ENCODE peak calls at places on chromosome 5, in ten cellular contexts. One of them, this sample, is unnamed. For H3K4me1, the result is how much of the 10 kb centered on the place peaks cover.

GRCh38 chr5:155092318-155092717 is 78.8 kb downstream of the KIF4B start:
- DNase-seq in A549: no peak
- DNase-seq in SK-N-SH: no peak
- DNase-seq in HCT116: no peak
- DNase-seq in RWPE2: no peak
- DNase-seq in sigmoid colon: no peak
- DNase-seq in PC-3: no peak
- DNase-seq in left lung: no peak
- DNase-seq in uterus: no peak
- DNase-seq in ovary: no peak
- DNase-seq in this sample: no peak

GRCh38 chr5:14977058-14977640 is 105.6 kb upstream of the ANKH start:
- DNase-seq in A549: no peak
- DNase-seq in SK-N-SH: no peak
- DNase-seq in HCT116: no peak
- DNase-seq in RWPE2: no peak
- DNase-seq in sigmoid colon: no peak
- DNase-seq in PC-3: peak
- DNase-seq in left lung: no peak
- DNase-seq in uterus: no peak
- DNase-seq in ovary: no peak
- DNase-seq in this sample: no peak

GRCh38 chr5:167934561-167934971 is 356.9 kb upstream of the WWC1 start:
- DNase-seq in A549: no peak
- DNase-seq in SK-N-SH: no peak
- DNase-seq in HCT116: no peak
- DNase-seq in RWPE2: no peak
- DNase-seq in sigmoid colon: peak
- DNase-seq in PC-3: no peak
- DNase-seq in left lung: no peak
- DNase-seq in uterus: no peak
- DNase-seq in ovary: no peak
- DNase-seq in this sample: peak

GRCh38 chr5:38453506-38453905 is 102.9 kb downstream of the LIFR start:
- DNase-seq in A549: no peak
- DNase-seq in SK-N-SH: no peak
- DNase-seq in HCT116: no peak
- DNase-seq in RWPE2: no peak
- DNase-seq in sigmoid colon: no peak
- DNase-seq in PC-3: no peak
- DNase-seq in left lung: no peak
- DNase-seq in uterus: no peak
- DNase-seq in ovary: no peak
- DNase-seq in this sample: no peak

GRCh38 chr5:23530571-23530970 is 23.2 kb downstream of the PRDM9 start:
- DNase-seq in A549: no peak
- DNase-seq in SK-N-SH: no peak
- DNase-seq in HCT116: no peak
- DNase-seq in RWPE2: no peak
- DNase-seq in sigmoid colon: no peak
- DNase-seq in PC-3: no peak
- DNase-seq in left lung: no peak
- DNase-seq in uterus: no peak
- DNase-seq in ovary: no peak
- DNase-seq in this sample: no peak

GRCh38 chr5:6359941-6360683 is 18.2 kb downstream of the MED10 start:
- DNase-seq in A549: no peak
- DNase-seq in SK-N-SH: peak
- DNase-seq in HCT116: no peak
- DNase-seq in RWPE2: no peak
- DNase-seq in sigmoid colon: no peak
- DNase-seq in PC-3: peak
- DNase-seq in left lung: no peak
- DNase-seq in uterus: no peak
- DNase-seq in ovary: no peak
- DNase-seq in this sample: no peak

GRCh38 chr5:114101153-114101552 is 260.7 kb upstream of the KCNN2 start:
- DNase-seq in A549: peak
- DNase-seq in SK-N-SH: peak
- DNase-seq in HCT116: peak
- DNase-seq in RWPE2: no peak
- DNase-seq in sigmoid colon: no peak
- DNase-seq in PC-3: peak
- DNase-seq in left lung: no peak
- DNase-seq in uterus: no peak
- DNase-seq in ovary: no peak
- DNase-seq in this sample: no peak

GRCh38 chr5:123964916-123965315 is 452.9 kb downstream of the CSNK1G3 start:
- DNase-seq in A549: no peak
- DNase-seq in SK-N-SH: no peak
- DNase-seq in HCT116: no peak
- DNase-seq in RWPE2: no peak
- DNase-seq in sigmoid colon: no peak
- DNase-seq in PC-3: no peak
- DNase-seq in left lung: no peak
- DNase-seq in uterus: no peak
- DNase-seq in ovary: no peak
- DNase-seq in this sample: no peak

GRCh38 chr5:9626955-9627354 is 3.2 kb downstream of the TAS2R1 start:
- DNase-seq in A549: no peak
- DNase-seq in SK-N-SH: peak
- DNase-seq in HCT116: no peak
- DNase-seq in RWPE2: no peak
- DNase-seq in sigmoid colon: no peak
- DNase-seq in PC-3: no peak
- DNase-seq in left lung: no peak
- DNase-seq in uterus: no peak
- DNase-seq in ovary: no peak
- DNase-seq in this sample: no peak

GRCh38 chr5:9624196-9624947 is 5.8 kb downstream of the TAS2R1 start:
- DNase-seq in A549: no peak
- DNase-seq in SK-N-SH: no peak
- DNase-seq in HCT116: no peak
- DNase-seq in RWPE2: no peak
- DNase-seq in sigmoid colon: no peak
- DNase-seq in PC-3: no peak
- DNase-seq in left lung: no peak
- DNase-seq in uterus: no peak
- DNase-seq in ovary: no peak
- DNase-seq in this sample: no peak

GRCh38 chr5:9621379-9621903 is 8.7 kb downstream of the TAS2R1 start:
- DNase-seq in A549: no peak
- DNase-seq in SK-N-SH: peak
- DNase-seq in HCT116: no peak
- DNase-seq in RWPE2: no peak
- DNase-seq in sigmoid colon: no peak
- DNase-seq in PC-3: no peak
- DNase-seq in left lung: no peak
- DNase-seq in uterus: no peak
- DNase-seq in ovary: no peak
- DNase-seq in this sample: no peak

GRCh38 chr5:9619331-9620092 is 10.6 kb downstream of the TAS2R1 start:
- DNase-seq in A549: no peak
- DNase-seq in SK-N-SH: no peak
- DNase-seq in HCT116: no peak
- DNase-seq in RWPE2: no peak
- DNase-seq in sigmoid colon: no peak
- DNase-seq in PC-3: no peak
- DNase-seq in left lung: no peak
- DNase-seq in uterus: no peak
- DNase-seq in ovary: no peak
- DNase-seq in this sample: peak

DNA sequence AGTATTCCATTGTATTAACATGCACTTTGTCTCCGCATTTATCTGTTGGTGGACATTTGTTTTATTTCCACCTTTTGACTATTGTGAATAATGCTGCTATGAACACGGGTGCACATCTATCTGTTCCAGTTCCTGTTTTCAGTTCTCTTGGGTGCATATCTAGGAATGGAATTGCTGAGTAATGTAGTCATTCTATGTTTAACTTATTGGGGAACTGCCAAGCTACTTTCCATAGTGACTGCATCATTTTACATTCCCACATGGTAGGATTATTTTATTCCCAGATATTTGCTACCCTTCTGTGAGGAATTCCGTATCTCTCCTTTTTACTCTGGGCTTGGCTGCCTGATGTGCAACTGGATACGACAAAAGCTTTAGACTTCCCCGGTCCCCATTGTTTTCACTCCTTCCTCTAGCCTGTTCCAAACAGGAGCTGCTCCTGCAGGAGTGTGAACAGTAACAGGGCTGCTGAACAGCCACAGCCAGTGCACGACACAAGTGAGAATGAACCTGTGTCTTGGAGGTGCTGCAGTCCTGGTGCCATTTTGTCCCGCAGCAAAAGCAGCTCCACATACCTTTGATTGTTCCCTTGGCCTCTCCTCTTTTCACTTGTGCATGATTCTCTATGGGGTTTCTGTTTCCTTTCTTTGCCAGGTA is 7.1 kb downstream of the TAS2R1 start:
- DNase-seq in A549: no peak
- DNase-seq in SK-N-SH: no peak
- DNase-seq in HCT116: no peak
- DNase-seq in RWPE2: no peak
- DNase-seq in sigmoid colon: no peak
- DNase-seq in PC-3: peak
- DNase-seq in left lung: no peak
- DNase-seq in uterus: no peak
- DNase-seq in ovary: no peak
- DNase-seq in this sample: no peak
- H3K27ac ChIP-seq in A549: no peak
- H3K27ac ChIP-seq in SK-N-SH: no peak
- H3K27ac ChIP-seq in HCT116: no peak
- H3K27ac ChIP-seq in RWPE2: no peak
- H3K27ac ChIP-seq in sigmoid colon: peak
- H3K27ac ChIP-seq in PC-3: peak
- H3K27ac ChIP-seq in left lung: no peak
- H3K27ac ChIP-seq in uterus: no peak
- H3K27ac ChIP-seq in ovary: no peak
- H3K27ac ChIP-seq in this sample: peak

GRCh38 chr5:930853-931252 is 38.2 kb downstream of the TRIP13 start:
- DNase-seq in A549: no peak
- DNase-seq in SK-N-SH: no peak
- DNase-seq in HCT116: no peak
- DNase-seq in RWPE2: peak
- DNase-seq in sigmoid colon: no peak
- DNase-seq in PC-3: peak
- DNase-seq in left lung: no peak
- DNase-seq in uterus: no peak
- DNase-seq in ovary: no peak
- DNase-seq in this sample: no peak

GRCh38 chr5:931570-932145 is 39.0 kb downstream of the TRIP13 start:
- DNase-seq in A549: no peak
- DNase-seq in SK-N-SH: no peak
- DNase-seq in HCT116: no peak
- DNase-seq in RWPE2: peak
- DNase-seq in sigmoid colon: no peak
- DNase-seq in PC-3: no peak
- DNase-seq in left lung: no peak
- DNase-seq in uterus: peak
- DNase-seq in ovary: no peak
- DNase-seq in this sample: no peak

GRCh38 chr5:932628-933250 is 40.1 kb downstream of the TRIP13 start:
- DNase-seq in A549: no peak
- DNase-seq in SK-N-SH: no peak
- DNase-seq in HCT116: no peak
- DNase-seq in RWPE2: no peak
- DNase-seq in sigmoid colon: no peak
- DNase-seq in PC-3: peak
- DNase-seq in left lung: no peak
- DNase-seq in uterus: peak
- DNase-seq in ovary: no peak
- DNase-seq in this sample: no peak

GRCh38 chr5:933251-933861 is 40.7 kb downstream of the TRIP13 start:
- DNase-seq in A549: no peak
- DNase-seq in SK-N-SH: no peak
- DNase-seq in HCT116: no peak
- DNase-seq in RWPE2: no peak
- DNase-seq in sigmoid colon: no peak
- DNase-seq in PC-3: no peak
- DNase-seq in left lung: no peak
- DNase-seq in uterus: peak
- DNase-seq in ovary: no peak
- DNase-seq in this sample: no peak

DNA sequence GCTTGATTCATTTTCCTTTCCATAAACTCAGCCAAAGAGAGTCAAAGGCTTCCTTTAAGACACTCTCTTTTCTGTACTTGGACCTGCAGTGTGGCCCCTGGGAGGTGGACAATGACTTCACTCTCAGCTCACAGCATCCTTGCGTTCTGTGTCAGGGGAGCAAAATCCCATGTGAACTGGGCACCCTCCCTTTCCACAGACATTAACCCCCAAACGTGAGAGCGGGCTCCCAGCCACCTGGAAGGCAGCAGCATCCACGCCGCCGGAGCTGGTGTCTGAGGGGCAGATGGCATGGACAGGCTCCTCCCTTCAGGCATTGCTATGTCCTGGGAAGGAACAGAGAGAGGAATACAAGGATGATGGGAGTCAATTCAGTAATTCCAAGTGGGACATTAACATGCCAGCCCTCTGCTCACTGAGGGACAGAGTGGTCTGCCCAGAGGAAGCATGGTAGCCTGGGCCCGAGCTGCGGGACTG is 39.5 kb downstream of the TRIP13 start:
- DNase-seq in A549: no peak
- DNase-seq in SK-N-SH: no peak
- DNase-seq in HCT116: no peak
- DNase-seq in RWPE2: peak
- DNase-seq in sigmoid colon: peak
- DNase-seq in PC-3: no peak
- DNase-seq in left lung: no peak
- DNase-seq in uterus: peak
- DNase-seq in ovary: no peak
- DNase-seq in this sample: no peak
- TF ChIP-seq CTCF in A549: no peak
- TF ChIP-seq CTCF in SK-N-SH: no peak
- TF ChIP-seq CTCF in HCT116: no peak
- TF ChIP-seq CTCF in RWPE2: no peak
- TF ChIP-seq CTCF in sigmoid colon: no peak
- TF ChIP-seq CTCF in PC-3: no peak
- TF ChIP-seq CTCF in left lung: no peak
- TF ChIP-seq CTCF in uterus: no peak
- TF ChIP-seq CTCF in ovary: no peak
- TF ChIP-seq CTCF in this sample: no peak

DNA sequence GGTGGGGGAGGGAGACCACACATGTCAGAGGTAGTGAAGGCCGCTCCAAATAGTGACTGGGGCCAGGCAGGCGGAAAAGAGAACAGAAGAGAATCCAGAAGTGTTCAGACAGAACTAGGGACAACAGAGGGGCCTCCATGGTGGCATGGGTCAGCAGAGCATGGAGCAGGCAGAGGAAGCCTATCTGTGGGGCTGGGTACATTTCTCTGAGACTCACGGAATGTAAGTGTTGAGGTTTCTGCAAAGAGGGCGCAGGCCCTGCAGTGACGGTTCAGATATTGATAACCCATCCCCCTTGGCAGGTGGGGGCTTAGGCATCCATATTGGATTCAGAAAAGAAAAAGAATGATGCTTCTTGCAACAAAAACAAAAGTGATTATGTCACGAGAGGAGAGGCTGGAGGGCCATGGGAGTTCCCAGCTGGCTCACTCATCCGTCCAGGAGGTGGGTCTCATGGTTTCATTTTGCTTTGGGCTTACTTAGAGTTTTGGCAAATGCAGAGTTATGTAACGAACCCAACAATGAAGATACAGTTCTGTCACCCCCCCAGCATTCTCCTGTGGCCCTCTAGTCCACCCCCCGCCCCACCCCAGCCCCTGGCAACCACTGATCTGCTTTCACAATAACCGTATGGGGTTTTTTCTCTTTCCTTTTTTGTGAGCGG is 5.4 kb upstream of the RMND5B start:
- DNase-seq in A549: no peak
- DNase-seq in SK-N-SH: no peak
- DNase-seq in HCT116: no peak
- DNase-seq in RWPE2: no peak
- DNase-seq in sigmoid colon: no peak
- DNase-seq in PC-3: no peak
- DNase-seq in left lung: no peak
- DNase-seq in uterus: no peak
- DNase-seq in ovary: no peak
- DNase-seq in this sample: no peak
- H3K4me1 ChIP-seq in A549: under half
- H3K4me1 ChIP-seq in SK-N-SH: under half
- H3K4me1 ChIP-seq in HCT116: under half
- H3K4me1 ChIP-seq in RWPE2: under half
- H3K4me1 ChIP-seq in sigmoid colon: under half
- H3K4me1 ChIP-seq in PC-3: under half
- H3K4me1 ChIP-seq in left lung: under half
- H3K4me1 ChIP-seq in uterus: under half
- H3K4me1 ChIP-seq in ovary: under half
- H3K4me1 ChIP-seq in this sample: under half

DNA sequence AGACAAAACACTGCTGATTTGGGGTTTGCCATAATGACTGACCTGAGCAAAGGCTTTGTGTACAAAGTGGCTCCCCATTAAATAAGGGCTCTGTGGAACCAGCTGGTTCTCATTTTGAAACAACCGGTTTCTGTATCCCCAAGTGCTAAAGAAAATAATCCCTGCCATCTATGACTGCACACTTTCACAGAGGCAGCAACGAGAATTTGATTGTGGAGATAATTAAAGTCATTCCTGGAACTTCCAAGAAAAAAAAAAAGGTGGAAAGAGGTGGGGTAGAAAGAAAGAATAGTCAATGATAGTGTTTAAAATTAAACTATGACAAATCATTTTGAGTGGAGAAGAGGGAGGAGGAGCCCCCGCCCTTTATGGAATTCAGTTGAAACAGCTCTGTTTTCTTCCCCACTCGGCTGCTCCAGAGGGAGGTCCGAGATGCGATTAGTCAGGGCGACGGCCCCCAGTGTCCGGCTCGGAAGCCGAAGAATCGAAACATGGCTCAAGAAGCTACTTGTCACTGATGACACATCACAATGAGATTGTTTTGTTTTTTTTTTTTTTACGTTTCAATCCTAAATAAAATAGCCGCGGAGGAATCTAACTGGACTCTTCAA is 38.4 kb downstream of the EBF1 start:
- DNase-seq in A549: no peak
- DNase-seq in SK-N-SH: peak
- DNase-seq in HCT116: no peak
- DNase-seq in RWPE2: no peak
- DNase-seq in sigmoid colon: peak
- DNase-seq in PC-3: no peak
- DNase-seq in left lung: no peak
- DNase-seq in uterus: peak
- DNase-seq in ovary: peak
- DNase-seq in this sample: peak
- H3K27ac ChIP-seq in A549: no peak
- H3K27ac ChIP-seq in SK-N-SH: peak
- H3K27ac ChIP-seq in HCT116: no peak
- H3K27ac ChIP-seq in RWPE2: no peak
- H3K27ac ChIP-seq in sigmoid colon: peak
- H3K27ac ChIP-seq in PC-3: no peak
- H3K27ac ChIP-seq in left lung: no peak
- H3K27ac ChIP-seq in uterus: peak
- H3K27ac ChIP-seq in ovary: peak
- H3K27ac ChIP-seq in this sample: peak